ENCODE peak calls at places on chromosome 1, in nine cellular contexts. E is right lobe of liver, T is heart right ventricle, C is suprapubic skin, D is H9, R is neural progenitor cell, N is stomach, A is colonic mucosa, J is Karpas-422. F is an unnamed sample.

GRCh38 chr1:76577818-76578185 is 289.5 kb upstream of the ST6GALNAC5 start:
- DNase-seq in R (no peak), A (no peak), D (no peak), C (no peak), E (no peak), N (no peak), T (no peak), J (no peak), F (no peak)

GRCh38 chr1:221856188-221857093 is 114.6 kb upstream of the DUSP10 start:
- DNase-seq in R (no peak), D (no peak), T (no peak), E (no peak), A (no peak), N (no peak), C (no peak), J (no peak), F (no peak)

GRCh38 chr1:225882699-225883615 is 777 bp upstream of the TMEM63A start:
- DNase-seq in E (peak; percentile 75), C (peak; percentile 88), T (peak; percentile 52), N (peak; percentile 73), A (peak; percentile 64), R (peak; percentile 59), D (peak; percentile 59), J (peak; percentile 44), F (peak; percentile 85)

GRCh38 chr1:33378524-33378923 is 52.4 kb downstream of the PHC2 start:
- DNase-seq in R (no peak), E (no peak), J (no peak), N (no peak), D (no peak), A (no peak), T (no peak), C (no peak), F (no peak)

GRCh38 chr1:36151845-36152203 is 2.5 kb upstream of the TRAPPC3 start:
- DNase-seq in E (no peak), T (peak; percentile 55), J (peak; percentile 65), D (no peak), N (no peak), C (no peak), A (peak; percentile 49), R (no peak), F (no peak)

GRCh38 chr1:184753608-184754478 is 815 bp downstream of the EDEM3 start:
- DNase-seq in D (peak; percentile 55), R (peak; percentile 79), T (no peak), C (no peak), N (peak; percentile 45), E (peak; percentile 55), J (peak; percentile 76), A (peak; percentile 54), F (peak; percentile 83)

GRCh38 chr1:2853711-2854110 is 52.2 kb upstream of the TTC34 start:
- DNase-seq in A (no peak), J (no peak), R (no peak), C (no peak), N (no peak), T (no peak), E (peak; percentile 9), D (no peak), F (no peak)

GRCh38 chr1:28058168-28058567 is 30.2 kb downstream of the EYA3 start:
- DNase-seq in N (no peak), J (no peak), C (no peak), R (no peak), D (no peak), A (no peak), E (no peak), T (no peak), F (no peak)

GRCh38 chr1:54794401-54795099 is 6.6 kb downstream of the TTC22 start:
- DNase-seq in N (peak; percentile 53), E (peak; percentile 61), C (no peak), R (no peak), T (no peak), A (peak; percentile 84), D (no peak), J (no peak), F (no peak)

GRCh38 chr1:58779837-58780585 is 3.8 kb downstream of the JUN start:
- DNase-seq in D (peak; percentile 31), C (no peak), T (peak; percentile 48), E (peak; percentile 31), R (no peak), A (peak; percentile 77), J (no peak), N (peak; percentile 72), F (peak; percentile 64)

GRCh38 chr1:165564561-165564960 is 20.8 kb downstream of the LRRC52 start:
- DNase-seq in R (no peak), T (peak; percentile 45), C (no peak), N (peak; percentile 36), D (no peak), A (no peak), E (no peak), J (no peak), F (no peak)

GRCh38 chr1:215156232-215156631 is 73.7 kb downstream of the KCNK2 start:
- DNase-seq in C (no peak), R (no peak), J (no peak), A (no peak), D (no peak), N (no peak), E (no peak), T (no peak), F (no peak)

GRCh38 chr1:228149341-228150020 is at the start of gene GJC2:
- DNase-seq in N (no peak), A (no peak), J (no peak), T (peak; percentile 66), C (no peak), D (peak; percentile 67), R (peak; percentile 63), E (peak; percentile 23), F (peak; percentile 69)

GRCh38 chr1:27428316-27429028 is 36.0 kb downstream of the GPR3 start:
- DNase-seq in J (no peak), N (no peak), A (no peak), D (no peak), E (no peak), T (peak; percentile 50), C (no peak), R (no peak), F (peak; percentile 57)

GRCh38 chr1:203667616-203668015 is 41.0 kb downstream of the ATP2B4 start:
- DNase-seq in D (no peak), T (no peak), C (no peak), E (no peak), J (no peak), R (no peak), A (no peak), N (no peak), F (no peak)

GRCh38 chr1:98467584-98467983 is 193.9 kb upstream of the SNX7 start:
- DNase-seq in D (no peak), A (no peak), N (no peak), R (no peak), T (no peak), E (no peak), C (no peak), J (no peak), F (no peak)
- H3K4me1 ChIP-seq in D (no peaks in the 10 kb centered on the region), A (no peaks in the 10 kb centered on the region), N (peaks cover 7% of the 10 kb centered on the region), R (no peaks in the 10 kb centered on the region), T (no peaks in the 10 kb centered on the region), E (no peaks in the 10 kb centered on the region), C (peaks cover 2% of the 10 kb centered on the region), J (no peaks in the 10 kb centered on the region), F (no peaks in the 10 kb centered on the region)

DNA sequence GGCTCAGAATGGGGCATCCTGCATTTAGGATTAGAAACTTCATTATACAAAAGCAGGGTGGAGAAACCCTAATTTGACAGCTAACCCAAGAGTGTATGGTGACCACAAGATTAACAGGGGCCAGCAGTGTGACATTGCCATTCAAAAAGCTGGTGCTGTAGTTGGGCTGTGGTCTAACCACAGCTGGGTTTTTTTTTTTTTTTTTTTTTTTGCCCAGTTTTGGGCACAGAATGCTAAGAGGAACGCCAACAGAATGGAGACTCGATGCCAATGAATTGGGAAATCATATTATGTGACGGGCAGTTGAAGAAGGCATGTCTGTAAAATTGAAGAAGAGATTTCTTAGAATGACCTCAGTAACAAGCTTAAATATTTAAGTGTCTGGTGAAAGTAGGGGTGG is 58.4 kb downstream of the NFIA start:
- DNase-seq in J (no peak), R (no peak), T (no peak), E (no peak), N (no peak), C (no peak), A (no peak), D (no peak), F (no peak)
- H3K4me1 ChIP-seq in J (peaks cover 93% of the 10 kb centered on the region), R (peaks cover 17% of the 10 kb centered on the region), T (peaks cover 65% of the 10 kb centered on the region), E (peaks cover 31% of the 10 kb centered on the region), N (peaks cover 54% of the 10 kb centered on the region), C (peaks cover 57% of the 10 kb centered on the region), A (peaks cover 11% of the 10 kb centered on the region), D (peaks cover 3% of the 10 kb centered on the region), F (peaks cover 10% of the 10 kb centered on the region)

DNA sequence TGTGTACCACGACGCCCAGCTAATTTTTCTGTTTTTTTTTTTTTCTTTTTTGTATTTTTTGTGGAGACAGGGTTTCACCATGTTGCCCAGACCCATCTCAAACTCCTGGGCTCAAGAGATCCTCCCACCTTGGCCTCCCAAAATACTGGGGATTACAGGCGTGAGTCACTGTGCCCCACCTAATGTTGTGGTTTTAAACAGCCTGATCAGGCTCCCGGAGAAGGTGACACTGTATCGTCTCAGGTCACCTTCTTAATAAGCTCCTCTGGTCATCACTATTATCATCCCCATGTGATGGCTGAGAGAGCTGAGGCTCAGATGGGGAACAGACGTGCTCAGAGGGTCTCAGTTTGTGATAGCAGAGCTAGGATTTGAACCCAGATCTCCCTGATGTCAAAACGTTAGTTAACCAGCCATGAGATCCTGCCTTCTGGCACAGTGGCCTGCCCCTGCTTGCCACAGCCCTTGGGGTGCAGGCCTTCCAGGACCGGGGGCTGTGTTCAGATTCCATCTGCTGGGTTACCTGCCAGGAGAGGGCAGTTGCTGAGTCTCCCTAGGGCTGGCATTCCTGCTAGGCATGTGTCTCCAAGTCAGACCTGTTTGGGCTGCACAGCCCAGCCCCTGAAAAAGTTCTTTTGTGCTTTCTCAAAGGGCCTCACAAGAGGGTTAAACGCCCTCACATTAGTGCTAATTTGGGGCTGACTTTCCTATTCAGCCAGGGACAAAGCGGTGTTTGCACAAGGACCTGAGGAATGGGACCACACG is 32.7 kb upstream of the GRHL3 start:
- DNase-seq in E (no peak), C (no peak), T (no peak), R (peak; percentile 89), J (no peak), N (no peak), A (no peak), D (peak; percentile 72), F (peak; percentile 65)
- H3K4me1 ChIP-seq in E (no peaks in the 10 kb centered on the region), C (peaks cover 76% of the 10 kb centered on the region), T (peaks cover 17% of the 10 kb centered on the region), R (peaks cover 12% of the 10 kb centered on the region), J (no peaks in the 10 kb centered on the region), N (no peaks in the 10 kb centered on the region), A (peaks cover 5% of the 10 kb centered on the region), D (peaks cover 2% of the 10 kb centered on the region), F (no peaks in the 10 kb centered on the region)

GRCh38 chr1:9235123-9235513 is 544 bp downstream of the H6PD start:
- DNase-seq in E (no peak), T (peak; percentile 65), N (peak; percentile 39), C (no peak), J (no peak), A (peak; percentile 30), R (no peak), D (peak; percentile 43), F (no peak)
- H3K4me1 ChIP-seq in E (peaks cover 48% of the 10 kb centered on the region), T (peaks cover 60% of the 10 kb centered on the region), N (peaks cover 72% of the 10 kb centered on the region), C (peaks cover 66% of the 10 kb centered on the region), J (peaks cover 17% of the 10 kb centered on the region), A (peaks cover 4% of the 10 kb centered on the region), R (peaks cover 7% of the 10 kb centered on the region), D (peaks cover 3% of the 10 kb centered on the region), F (no peaks in the 10 kb centered on the region)